ENCODE peak calls at places on chromosomes 1 and 21, in six cellular contexts. F, A, U, Q, J and L are unnamed samples. For H3K4me1, the result is how much of the 10 kb centered on the place peaks cover.

GRCh38 chr1:114454539-114454938 is 56.5 kb downstream of the TRIM33 start:
- DNase-seq in Q (no peak), U (no peak), A (no peak), J (no peak), F (no peak), L (no peak)

GRCh38 chr1:38044224-38045215 is 2.1 kb downstream of the POU3F1 start:
- DNase-seq in Q (no peak), A (no peak), F (no peak), U (no peak), J (no peak), L (no peak)

GRCh38 chr1:2847086-2847850 is 45.8 kb upstream of the TTC34 start:
- DNase-seq in A (no peak), U (no peak), Q (no peak), J (no peak), F (no peak), L (no peak)

GRCh38 chr1:53639251-53639721 is 99.7 kb downstream of the GLIS1 start:
- DNase-seq in F (peak), J (no peak), A (peak), Q (peak), U (peak), L (no peak)

GRCh38 chr21:16535100-16535418 is 805.3 kb downstream of the USP25 start:
- DNase-seq in Q (peak), A (no peak), F (peak), J (peak), U (peak), L (no peak)

GRCh38 chr1:119556423-119556822 is 49.4 kb downstream of the HSD3B1 start:
- DNase-seq in A (no peak), J (no peak), F (no peak), U (no peak), Q (no peak), L (no peak)

GRCh38 chr1:189803364-189803763 is 674.3 kb downstream of the BRINP3 start:
- DNase-seq in A (peak), U (no peak), F (no peak), J (no peak), Q (no peak), L (no peak)

GRCh38 chr1:54404939-54405880 is 984 bp downstream of the SSBP3 start:
- DNase-seq in U (no peak), Q (peak), J (peak), F (no peak), A (no peak), L (peak)

GRCh38 chr1:167594827-167595226 is 35.2 kb upstream of the RCSD1 start:
- DNase-seq in U (no peak), F (no peak), Q (no peak), A (no peak), J (no peak), L (no peak)

GRCh38 chr1:21397813-21398188 is 42.1 kb upstream of the NBPF3 start:
- DNase-seq in F (no peak), Q (no peak), A (no peak), U (no peak), J (no peak), L (peak)

GRCh38 chr1:67434491-67434890 is 4.3 kb upstream of the SERBP1 start:
- DNase-seq in A (no peak), Q (no peak), U (no peak), F (no peak), J (no peak), L (no peak)

GRCh38 chr1:12345350-12346217 is 115.8 kb downstream of the VPS13D start:
- DNase-seq in Q (no peak), A (no peak), U (no peak), J (no peak), F (no peak), L (no peak)

GRCh38 chr1:31524196-31524967 is 51.9 kb upstream of the TINAGL1 start:
- DNase-seq in Q (no peak), J (no peak), U (no peak), A (no peak), F (no peak), L (no peak)

GRCh38 chr1:35029756-35030155 is 2.0 kb downstream of the ZMYM6 start:
- DNase-seq in Q (no peak), U (no peak), J (no peak), A (no peak), F (no peak), L (peak)

GRCh38 chr1:27007909-27008582 is 4.6 kb downstream of the TENT5B start:
- DNase-seq in A (peak), U (no peak), Q (no peak), J (no peak), F (no peak), L (no peak)

GRCh38 chr1:940121-941026 is 16.7 kb downstream of the SAMD11 start:
- DNase-seq in F (peak), J (peak), Q (peak), A (no peak), U (no peak), L (peak)

GRCh38 chr1:36094621-36095061 is 5.9 kb downstream of the ADPRS start:
- DNase-seq in J (peak), U (no peak), F (peak), Q (no peak), A (no peak), L (no peak)
- H3K4me1 ChIP-seq in J (under half), U (under half), F (under half), Q (under half), A (under half), L (under half)

GRCh38 chr1:172180886-172181285 is 239.6 kb upstream of the C1orf105 start:
- DNase-seq in Q (peak), J (no peak), F (peak), A (no peak), U (no peak), L (peak)

GRCh38 chr1:172172267-172172880 is 248.1 kb upstream of the C1orf105 start:
- DNase-seq in U (no peak), A (no peak), Q (no peak), J (no peak), F (no peak), L (no peak)

GRCh38 chr1:172177849-172178248 is 242.6 kb upstream of the C1orf105 start:
- DNase-seq in F (no peak), A (peak), U (no peak), Q (no peak), J (no peak), L (no peak)

GRCh38 chr1:172178846-172179245 is 241.6 kb upstream of the C1orf105 start:
- DNase-seq in J (no peak), U (no peak), F (no peak), Q (no peak), A (peak), L (no peak)

GRCh38 chr1:172176206-172176605 is 244.3 kb upstream of the C1orf105 start:
- DNase-seq in F (no peak), U (no peak), A (no peak), J (no peak), Q (no peak), L (no peak)
- H3K4me1 ChIP-seq in F (under half), U (under half), A (under half), J (under half), Q (under half), L (under half)

GRCh38 chr1:183589384-183589783 is 875 bp downstream of the NCF2 start:
- DNase-seq in U (no peak), F (no peak), J (no peak), A (no peak), Q (no peak), L (no peak)
- H3K4me1 ChIP-seq in U (under half), F (under half), J (under half), A (under half), Q (under half), L (under half)

GRCh38 chr1:212860713-212861581 is 2.9 kb downstream of the FLVCR1 start:
- DNase-seq in Q (no peak), J (no peak), F (no peak), A (no peak), U (no peak), L (peak)
- H3K4me1 ChIP-seq in Q (under half), J (under half), F (under half), A (under half), U (under half), L (under half)

GRCh38 chr1:97677702-97678101 is 243.1 kb downstream of the DPYD start:
- DNase-seq in J (no peak), U (no peak), F (no peak), A (no peak), Q (no peak), L (no peak)

GRCh38 chr1:97680460-97680859 is 240.4 kb downstream of the DPYD start:
- DNase-seq in J (peak), U (no peak), Q (no peak), F (no peak), A (no peak), L (no peak)

GRCh38 chr1:97685355-97685754 is 235.5 kb downstream of the DPYD start:
- DNase-seq in J (no peak), F (no peak), A (no peak), U (no peak), Q (no peak), L (no peak)

DNA sequence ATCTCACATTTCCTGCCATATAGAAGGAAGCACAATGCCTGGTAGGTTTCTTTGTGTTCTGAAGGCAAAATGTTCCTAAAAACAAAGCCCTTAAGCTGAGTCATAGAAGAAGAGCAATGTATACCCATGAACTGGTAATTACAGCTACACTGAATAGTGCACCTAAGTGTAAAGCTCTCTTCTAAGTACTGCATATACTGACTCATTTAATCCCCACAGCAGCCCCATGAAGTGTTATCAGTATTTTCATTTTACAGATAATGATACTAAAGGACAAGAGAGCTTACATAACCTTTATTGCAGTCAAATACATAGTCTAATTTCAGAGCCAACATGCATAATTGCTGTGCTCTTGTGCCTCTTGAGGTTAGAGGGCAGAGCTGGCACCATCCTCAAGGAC is 239.9 kb downstream of the DPYD start:
- DNase-seq in Q (no peak), F (no peak), A (no peak), U (no peak), J (no peak), L (peak)
- H3K4me1 ChIP-seq in Q (under half), F (under half), A (under half), U (under half), J (under half), L (under half)

DNA sequence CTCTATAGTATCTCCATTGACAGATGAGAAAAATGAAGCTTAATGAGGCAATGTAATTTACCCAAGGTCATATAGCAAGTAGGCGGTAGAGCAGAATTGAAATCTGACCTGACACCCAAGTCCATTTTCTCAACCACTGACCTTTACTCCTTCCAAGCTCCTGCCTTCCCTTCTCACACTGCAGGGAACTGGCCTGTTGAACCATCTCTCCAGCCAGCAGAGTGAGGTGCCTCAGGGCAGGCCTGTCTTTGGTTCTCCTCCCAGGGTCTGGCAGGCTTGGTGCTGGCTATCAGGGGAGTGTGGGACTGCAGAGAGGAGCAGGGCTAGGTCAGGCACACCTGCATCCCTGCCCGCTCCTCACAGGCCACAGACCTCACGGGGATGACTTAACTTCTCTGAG is 126.8 kb downstream of the BEND5 start:
- DNase-seq in J (peak), A (no peak), F (no peak), Q (no peak), U (no peak), L (no peak)
- H3K4me1 ChIP-seq in J (under half), A (under half), F (under half), Q (under half), U (under half), L (under half)

DNA sequence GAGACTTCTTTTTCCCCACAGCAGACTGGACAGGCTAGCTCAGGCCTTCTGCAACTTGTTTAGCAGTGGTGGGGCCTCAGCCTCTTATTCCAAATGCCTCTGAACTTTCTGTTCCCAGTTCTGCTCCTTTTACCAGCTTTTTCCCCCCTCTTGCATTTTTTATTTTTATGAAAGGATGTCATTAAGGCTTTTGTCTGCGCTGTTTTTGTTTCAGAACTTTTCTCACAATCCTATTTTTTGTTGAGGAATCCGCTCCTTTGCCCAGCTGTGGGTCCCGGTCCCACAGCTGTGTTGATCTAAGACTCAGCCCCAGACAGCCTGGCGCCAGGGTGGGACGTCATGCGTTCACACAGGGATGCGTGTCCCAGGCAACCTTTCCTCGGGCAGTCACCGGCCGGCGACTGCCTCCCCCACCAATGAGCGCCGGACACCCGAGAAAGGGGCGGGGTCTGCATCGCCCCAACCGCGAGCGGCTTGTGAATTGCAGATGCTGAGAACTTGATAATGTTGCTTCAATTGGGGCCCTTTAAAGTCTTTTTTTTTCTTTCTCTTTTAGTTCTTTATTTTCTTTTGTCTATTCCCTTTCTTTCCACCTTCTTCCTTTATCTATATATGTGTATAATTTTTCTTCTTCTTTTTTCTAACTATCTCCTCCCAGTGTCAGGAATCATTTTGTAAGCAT is 3.0 kb upstream of the ID3 start:
- DNase-seq in J (peak), A (peak), Q (peak), U (no peak), F (peak), L (peak)
- H3K4me1 ChIP-seq in J (under half), A (half or more), Q (under half), U (under half), F (half or more), L (under half)